ENCODE peak calls at places on chromosome 14, in four cellular contexts. One of them, this sample, is unnamed.

GRCh38 chr14:101956179-101956885 is 8.0 kb upstream of the DYNC1H1 start:
- DNase-seq in GM12878: no peak
- DNase-seq in HEK293T: no peak
- DNase-seq in HepG2: no peak
- DNase-seq in this sample: no peak

GRCh38 chr14:68000516-68000915 is 180.9 kb downstream of the RAD51B start:
- DNase-seq in HepG2: no peak
- DNase-seq in GM12878: no peak
- DNase-seq in HEK293T: no peak
- DNase-seq in this sample: no peak

GRCh38 chr14:57755018-57755521 is 110.8 kb downstream of the SLC35F4 start:
- DNase-seq in HEK293T: no peak
- DNase-seq in HepG2: no peak
- DNase-seq in GM12878: no peak
- DNase-seq in this sample: no peak

GRCh38 chr14:22095845-22096510 is 422.4 kb upstream of the OR4E1 start:
- DNase-seq in HEK293T: no peak
- DNase-seq in HepG2: peak
- DNase-seq in GM12878: no peak
- DNase-seq in this sample: no peak

GRCh38 chr14:21090194-21090939 is 8.1 kb downstream of the ZNF219 start:
- DNase-seq in GM12878: no peak
- DNase-seq in HEK293T: no peak
- DNase-seq in HepG2: no peak
- DNase-seq in this sample: peak

GRCh38 chr14:90499121-90499520 is 102.3 kb downstream of the CALM1 start:
- DNase-seq in HepG2: no peak
- DNase-seq in HEK293T: no peak
- DNase-seq in GM12878: no peak
- DNase-seq in this sample: no peak

GRCh38 chr14:66359500-66359899 is 126.7 kb upstream of the CCDC196 start:
- DNase-seq in GM12878: peak
- DNase-seq in HEK293T: peak
- DNase-seq in HepG2: peak
- DNase-seq in this sample: peak

GRCh38 chr14:100656996-100657395 is 69.7 kb upstream of the DLK1 start:
- DNase-seq in HepG2: no peak
- DNase-seq in GM12878: no peak
- DNase-seq in HEK293T: no peak
- DNase-seq in this sample: no peak

GRCh38 chr14:56168007-56168616 is 49.9 kb downstream of the PELI2 start:
- DNase-seq in HepG2: no peak
- DNase-seq in HEK293T: no peak
- DNase-seq in GM12878: no peak
- DNase-seq in this sample: no peak

GRCh38 chr14:31583043-31583442 is 21.8 kb downstream of the NUBPL start:
- DNase-seq in HEK293T: no peak
- DNase-seq in HepG2: no peak
- DNase-seq in GM12878: no peak
- DNase-seq in this sample: no peak

GRCh38 chr14:45156067-45156466 is 20.3 kb downstream of the FANCM start:
- DNase-seq in HepG2: no peak
- DNase-seq in GM12878: no peak
- DNase-seq in HEK293T: no peak
- DNase-seq in this sample: no peak
- TF ChIP-seq FOXM1 in HepG2: no peak
- TF ChIP-seq FOXM1 in GM12878: no peak
- TF ChIP-seq FOXM1 in HEK293T: no peak
- TF ChIP-seq FOXM1 in this sample: no peak

DNA sequence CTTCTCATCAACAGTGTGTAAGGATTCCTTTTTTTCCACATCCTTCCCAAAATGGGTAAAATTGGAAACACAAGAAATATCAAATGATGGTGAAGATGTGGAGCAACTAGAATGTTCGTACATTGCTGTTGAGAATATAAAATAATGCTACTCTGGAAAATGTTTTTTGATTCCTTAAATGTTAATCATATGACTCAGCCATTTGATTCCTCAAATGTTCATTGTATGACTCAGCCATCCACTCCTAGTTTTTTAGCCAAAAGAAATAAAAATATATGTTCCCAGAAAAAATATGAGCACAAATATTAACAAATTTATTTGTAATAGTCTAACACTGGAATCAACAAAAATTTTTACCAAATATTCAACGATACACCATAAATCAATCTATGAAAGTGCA is 1108.6 kb downstream of the LRFN5 start:
- DNase-seq in GM12878: no peak
- DNase-seq in HEK293T: no peak
- DNase-seq in HepG2: no peak
- DNase-seq in this sample: no peak
- TF ChIP-seq SP1 in GM12878: no peak
- TF ChIP-seq SP1 in HEK293T: no peak
- TF ChIP-seq SP1 in HepG2: no peak
- TF ChIP-seq SP1 in this sample: no peak

GRCh38 chr14:64447890-64448667 is 17.2 kb upstream of the AKAP5 start:
- DNase-seq in HEK293T: no peak
- DNase-seq in HepG2: no peak
- DNase-seq in GM12878: no peak
- DNase-seq in this sample: no peak
- TF ChIP-seq FOXM1 in HEK293T: no peak
- TF ChIP-seq FOXM1 in HepG2: no peak
- TF ChIP-seq FOXM1 in GM12878: no peak
- TF ChIP-seq FOXM1 in this sample: no peak

DNA sequence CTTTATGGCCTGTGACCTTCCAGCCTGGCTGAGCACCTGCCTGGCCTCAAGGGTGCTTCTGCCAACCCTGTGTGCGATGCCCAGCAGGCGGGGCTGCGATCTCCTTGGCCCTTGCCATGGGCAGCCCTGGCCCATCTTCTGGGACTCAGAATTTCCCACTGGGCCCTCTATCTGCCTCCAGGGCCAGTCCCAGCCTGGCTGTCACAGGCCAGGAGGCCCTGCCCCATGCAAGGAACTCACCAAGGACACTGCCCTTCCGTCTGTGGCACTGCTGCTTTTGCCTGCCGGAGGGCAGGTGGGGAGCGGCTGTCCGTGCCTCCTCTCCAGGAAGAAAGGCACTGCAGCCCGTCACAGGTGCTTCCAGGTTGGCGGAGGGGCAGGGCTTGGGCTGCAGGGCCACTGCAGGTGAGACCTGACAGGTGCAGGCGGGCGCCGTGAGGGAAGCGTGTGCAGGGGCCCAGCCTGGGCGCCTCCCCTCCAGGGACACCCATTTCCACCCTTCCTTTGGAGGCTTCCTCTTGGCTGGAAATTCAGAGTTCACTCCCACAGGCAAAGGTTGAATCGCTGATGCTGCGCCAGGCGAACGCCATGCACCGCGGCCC is 177.8 kb downstream of the KIF26A start:
- DNase-seq in HEK293T: no peak
- DNase-seq in GM12878: no peak
- DNase-seq in HepG2: no peak
- DNase-seq in this sample: no peak
- TF ChIP-seq SP1 in HEK293T: no peak
- TF ChIP-seq SP1 in GM12878: no peak
- TF ChIP-seq SP1 in HepG2: no peak
- TF ChIP-seq SP1 in this sample: no peak

GRCh38 chr14:61479746-61480502 is 158.5 kb downstream of the PRKCH start:
- DNase-seq in GM12878: no peak
- DNase-seq in HEK293T: no peak
- DNase-seq in HepG2: no peak
- DNase-seq in this sample: no peak
- TF ChIP-seq FOXM1 in GM12878: no peak
- TF ChIP-seq FOXM1 in HEK293T: no peak
- TF ChIP-seq FOXM1 in HepG2: no peak
- TF ChIP-seq FOXM1 in this sample: no peak